ENCODE peak calls at places on chromosome X, in nine cellular contexts. H, K, F, R, D, G, T, I and J are unnamed samples.

GRCh38 chrX:40031861-40032422 is 65.8 kb downstream of the BCOR start:
- DNase-seq in H (no peak), K (no peak), F (no peak), R (no peak), D (no peak), G (no peak), T (no peak), I (no peak), J (no peak)

GRCh38 chrX:53716328-53717088 is 30.0 kb upstream of the HUWE1 start:
- DNase-seq in H (no peak), K (peak), F (no peak), R (peak), D (no peak), G (no peak), T (no peak), I (peak), J (no peak)

GRCh38 chrX:133699023-133699728 is 283.9 kb upstream of the GPC4 start:
- DNase-seq in H (no peak), K (no peak), F (no peak), R (no peak), D (no peak), G (no peak), T (no peak), I (no peak), J (no peak)

GRCh38 chrX:17707731-17708130 is 29.6 kb upstream of the SCML1 start:
- DNase-seq in H (no peak), K (no peak), F (no peak), R (no peak), D (no peak), G (no peak), T (no peak), I (no peak), J (no peak)

GRCh38 chrX:103918050-103918449 is 44.4 kb upstream of the TMSB15B start:
- DNase-seq in H (peak), K (peak), F (no peak), R (peak), D (peak), G (peak), T (peak), I (peak), J (peak)

GRCh38 chrX:155148724-155149537 is 67.3 kb upstream of the VBP1 start:
- DNase-seq in H (peak), K (peak), F (no peak), R (peak), D (no peak), G (peak), T (no peak), I (no peak), J (peak)

GRCh38 chrX:73767017-73767416 is 204.0 kb downstream of the CHIC1 start:
- DNase-seq in H (no peak), K (no peak), F (no peak), R (no peak), D (no peak), G (no peak), T (no peak), I (no peak), J (no peak)

GRCh38 chrX:120642871-120643270 is 13.0 kb upstream of the C1GALT1C1 start:
- DNase-seq in H (no peak), K (no peak), F (no peak), R (no peak), D (no peak), G (no peak), T (no peak), I (no peak), J (no peak)

GRCh38 chrX:36978886-36979285 is 29.3 kb upstream of the FAM47C start:
- DNase-seq in H (no peak), K (no peak), F (no peak), R (no peak), D (no peak), G (no peak), T (no peak), I (no peak), J (no peak)

GRCh38 chrX:134544614-134545255 is 84.8 kb downstream of the HPRT1 start:
- DNase-seq in H (no peak), K (no peak), F (no peak), R (no peak), D (no peak), G (no peak), T (peak), I (no peak), J (peak)

GRCh38 chrX:7614616-7615015 is 228.4 kb upstream of the VCX start:
- DNase-seq in H (no peak), K (no peak), F (no peak), R (no peak), D (no peak), G (no peak), T (peak), I (no peak), J (no peak)

GRCh38 chrX:102067966-102068723 is 57.3 kb upstream of the TCEAL2 start:
- DNase-seq in H (peak), K (no peak), F (peak), R (peak), D (no peak), G (no peak), T (no peak), I (no peak), J (no peak)

GRCh38 chrX:33434256-33435092 is 223.1 kb upstream of the DMD start:
- DNase-seq in H (peak), K (no peak), F (peak), R (no peak), D (peak), G (peak), T (peak), I (no peak), J (peak)

GRCh38 chrX:10011261-10011931 is 44.2 kb downstream of the CLDN34 start:
- DNase-seq in H (no peak), K (no peak), F (no peak), R (no peak), D (no peak), G (no peak), T (no peak), I (no peak), J (no peak)

GRCh38 chrX:24294619-24295018 is 19.2 kb downstream of the SUPT20HL2 start:
- DNase-seq in H (no peak), K (no peak), F (no peak), R (no peak), D (no peak), G (no peak), T (peak), I (no peak), J (peak)

GRCh38 chrX:153507484-153508178 is 9.8 kb upstream of the ATP2B3 start:
- DNase-seq in H (peak), K (peak), F (peak), R (peak), D (peak), G (peak), T (peak), I (peak), J (peak)

GRCh38 chrX:19705196-19705769 is 182.1 kb downstream of the SH3KBP1 start:
- DNase-seq in H (no peak), K (no peak), F (no peak), R (no peak), D (no peak), G (no peak), T (no peak), I (no peak), J (no peak)

GRCh38 chrX:34578237-34578636 is 78.8 kb downstream of the TMEM47 start:
- DNase-seq in H (no peak), K (no peak), F (no peak), R (no peak), D (no peak), G (no peak), T (peak), I (no peak), J (no peak)

GRCh38 chrX:48996969-48997368 is 5.1 kb downstream of the GRIPAP1 start:
- DNase-seq in H (no peak), K (no peak), F (no peak), R (no peak), D (no peak), G (peak), T (no peak), I (no peak), J (peak)

GRCh38 chrX:49071877-49072711 is 1.7 kb downstream of the PRAF2 start:
- DNase-seq in H (no peak), K (no peak), F (no peak), R (no peak), D (no peak), G (peak), T (no peak), I (no peak), J (peak)

GRCh38 chrX:24025741-24026402 is 1.1 kb downstream of the KLHL15 start:
- DNase-seq in H (no peak), K (no peak), F (no peak), R (no peak), D (peak), G (no peak), T (peak), I (no peak), J (peak)

GRCh38 chrX:107483976-107484726 is 34.7 kb downstream of the FRMPD3 start:
- DNase-seq in H (peak), K (no peak), F (no peak), R (no peak), D (no peak), G (peak), T (no peak), I (no peak), J (peak)

GRCh38 chrX:149641832-149642231 is 10.2 kb upstream of the TMEM185A start:
- DNase-seq in H (no peak), K (no peak), F (no peak), R (no peak), D (no peak), G (no peak), T (no peak), I (no peak), J (no peak)

GRCh38 chrX:134369576-134369975 is 90.4 kb upstream of the HPRT1 start:
- DNase-seq in H (no peak), K (no peak), F (no peak), R (no peak), D (no peak), G (no peak), T (no peak), I (no peak), J (no peak)